ENCODE peak calls at places on chromosomes 5 and 9, in nine cellular contexts. G, F, J, E, V, Z, K, P and R are unnamed samples.

GRCh38 chr5:40841068-40841805 is at the start of gene CARD6:
- DNase-seq in G (no peak), F (no peak), J (peak; percentile 31), E (no peak), V (peak; percentile 76), Z (no peak), K (peak; percentile 33), P (no peak), R (no peak)

GRCh38 chr5:88551724-88552345 is 283.2 kb upstream of the TMEM161B start:
- DNase-seq in G (no peak), F (no peak), J (no peak), E (no peak), V (no peak), Z (peak; percentile 56), K (no peak), P (no peak), R (no peak)

GRCh38 chr5:154850255-154851062 is at the start of gene FAXDC2:
- DNase-seq in G (no peak), F (peak; percentile 93), J (peak; percentile 88), E (peak; percentile 81), V (peak; percentile 79), Z (peak; percentile 87), K (peak; percentile 70), P (no peak), R (no peak)

GRCh38 chr5:54902817-54903473 is 82.4 kb downstream of the ESM1 start:
- DNase-seq in G (no peak), F (no peak), J (peak; percentile 41), E (no peak), V (peak; percentile 86), Z (no peak), K (no peak), P (peak; percentile 31), R (no peak)

GRCh38 chr5:23318166-23318565 is 189.2 kb upstream of the PRDM9 start:
- DNase-seq in G (no peak), F (no peak), J (no peak), E (no peak), V (no peak), Z (no peak), K (no peak), P (no peak), R (no peak)

GRCh38 chr9:133237271-133237731 is 28.3 kb upstream of the OBP2B start:
- DNase-seq in G (no peak), F (peak; percentile 52), J (no peak), E (no peak), V (peak; percentile 39), Z (peak; percentile 21), K (no peak), P (no peak), R (no peak)

GRCh38 chr9:134053401-134053871 is 14.4 kb downstream of the BRD3 start:
- DNase-seq in G (no peak), F (peak; percentile 60), J (no peak), E (no peak), V (no peak), Z (no peak), K (no peak), P (no peak), R (no peak)

GRCh38 chr5:149652697-149653096 is 71.4 kb downstream of the ARHGEF37 start:
- DNase-seq in G (no peak), F (no peak), J (no peak), E (no peak), V (no peak), Z (no peak), K (no peak), P (no peak), R (no peak)

GRCh38 chr5:77867194-77867691 is 91.1 kb upstream of the TBCA start:
- DNase-seq in G (no peak), F (no peak), J (peak; percentile 32), E (no peak), V (peak; percentile 15), Z (no peak), K (no peak), P (peak; percentile 9), R (no peak)

DNA sequence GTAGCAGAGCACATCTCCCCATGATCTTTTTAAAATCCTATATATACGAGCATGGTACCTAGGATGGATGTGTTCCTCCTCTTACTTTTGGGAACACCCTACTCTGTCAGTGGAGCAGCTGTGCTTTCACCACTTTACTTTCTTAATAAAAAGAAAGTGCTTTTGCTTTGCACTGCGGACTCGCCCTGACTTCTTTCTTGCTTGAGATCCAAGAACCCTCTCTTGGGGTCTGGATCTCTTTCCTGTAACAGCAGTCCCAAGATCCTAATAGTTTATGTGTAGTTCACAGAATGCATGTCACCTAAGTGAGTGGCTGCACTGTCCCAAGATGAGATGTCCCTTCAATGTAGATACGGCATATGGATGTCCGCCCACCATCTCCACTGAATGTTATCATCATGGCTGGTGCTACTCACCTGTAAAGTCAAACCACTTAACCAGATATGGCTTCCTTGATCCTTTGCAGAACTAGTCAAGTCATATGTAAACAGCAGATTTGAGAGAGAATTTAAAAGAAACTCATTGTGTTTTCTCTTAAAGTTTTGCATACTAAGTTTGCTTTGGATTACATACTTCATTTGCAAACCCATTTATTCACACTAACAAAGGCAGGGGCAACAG is 1.9 kb downstream of the FGF1 start:
- DNase-seq in G (no peak), F (no peak), J (no peak), E (no peak), V (no peak), Z (no peak), K (no peak), P (no peak), R (no peak)
- H3K4me3 ChIP-seq in G (no peak overlapping the region), F (no peak overlapping the region), J (no peak overlapping the region), E (no peak overlapping the region), V (no peak overlapping the region), Z (peak overlapping the region; percentile 33), K (no peak overlapping the region), P (no peak overlapping the region), R (no peak overlapping the region)

DNA sequence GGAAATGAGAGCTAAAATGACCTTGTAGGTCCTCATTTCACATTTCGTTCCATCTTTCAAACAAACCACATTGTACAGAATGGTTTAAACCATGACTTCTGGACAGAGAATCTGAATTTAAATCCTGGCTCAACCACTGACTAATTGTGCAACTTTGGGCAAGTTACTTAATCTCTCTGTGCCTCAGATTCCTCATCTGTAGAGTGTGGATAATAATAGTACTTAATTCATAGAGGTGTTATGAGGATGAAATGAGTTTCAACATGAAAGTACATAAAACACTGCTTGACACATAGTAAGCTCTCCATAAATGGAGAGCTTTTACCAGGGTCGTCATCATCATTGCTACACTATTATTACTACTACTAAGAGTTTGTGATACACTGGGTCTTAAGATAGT is 46.3 kb upstream of the FOXE1 start:
- DNase-seq in G (no peak), F (no peak), J (no peak), E (no peak), V (no peak), Z (no peak), K (no peak), P (no peak), R (no peak)
- H3K27ac ChIP-seq in G (no peak overlapping the region), F (no peak overlapping the region), J (no peak overlapping the region), E (no peak overlapping the region), V (no peak overlapping the region), Z (no peak overlapping the region), K (no peak overlapping the region), P (no peak overlapping the region), R (no peak overlapping the region)

GRCh38 chr5:132823481-132824050 is 6.9 kb downstream of the SHROOM1 start:
- DNase-seq in G (no peak), F (no peak), J (no peak), E (no peak), V (no peak), Z (no peak), K (no peak), P (no peak), R (no peak)

GRCh38 chr5:132821350-132821749 is 8.2 kb downstream of the SOWAHA start:
- DNase-seq in G (no peak), F (no peak), J (no peak), E (no peak), V (no peak), Z (no peak), K (no peak), P (no peak), R (no peak)

GRCh38 chr5:132821791-132822190 is 8.7 kb downstream of the SHROOM1 start:
- DNase-seq in G (no peak), F (no peak), J (peak; percentile 87), E (no peak), V (peak; percentile 78), Z (no peak), K (no peak), P (no peak), R (no peak)

GRCh38 chr5:132824426-132824825 is 6.0 kb downstream of the SHROOM1 start:
- DNase-seq in G (no peak), F (no peak), J (no peak), E (no peak), V (no peak), Z (no peak), K (no peak), P (no peak), R (no peak)

GRCh38 chr5:132822650-132823480 is 7.6 kb downstream of the SHROOM1 start:
- DNase-seq in G (no peak), F (no peak), J (no peak), E (no peak), V (peak; percentile 44), Z (no peak), K (no peak), P (no peak), R (no peak)
- H3K4me3 ChIP-seq in G (no peak overlapping the region), F (no peak overlapping the region), J (no peak overlapping the region), E (no peak overlapping the region), V (peak overlapping the region; percentile 40), Z (peak overlapping the region; percentile 9), K (no peak overlapping the region), P (no peak overlapping the region), R (no peak overlapping the region)

DNA sequence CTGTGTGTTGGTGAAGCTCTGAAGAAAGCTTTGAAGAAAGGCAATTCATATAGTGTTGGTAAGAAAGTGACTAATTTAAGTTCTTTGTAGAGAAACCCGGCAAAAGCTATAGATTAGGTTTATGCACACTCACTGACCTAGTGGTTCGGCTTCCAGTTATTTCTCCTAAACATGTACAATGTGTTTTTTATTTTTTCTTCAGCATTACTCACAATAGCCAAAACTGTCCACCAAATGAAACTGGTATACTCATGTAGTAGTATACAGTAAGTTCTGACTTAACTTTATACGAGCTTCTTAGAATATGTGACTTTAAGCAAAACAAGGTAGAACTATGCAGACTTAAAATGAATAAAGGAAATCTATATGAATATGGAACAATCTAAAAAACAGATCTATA is 44.8 kb downstream of the PJA2 start:
- DNase-seq in G (no peak), F (no peak), J (no peak), E (no peak), V (no peak), Z (no peak), K (no peak), P (no peak), R (no peak)
- H3K27ac ChIP-seq in G (no peak overlapping the region), F (no peak overlapping the region), J (no peak overlapping the region), E (no peak overlapping the region), V (no peak overlapping the region), Z (no peak overlapping the region), K (no peak overlapping the region), P (no peak overlapping the region), R (no peak overlapping the region)

DNA sequence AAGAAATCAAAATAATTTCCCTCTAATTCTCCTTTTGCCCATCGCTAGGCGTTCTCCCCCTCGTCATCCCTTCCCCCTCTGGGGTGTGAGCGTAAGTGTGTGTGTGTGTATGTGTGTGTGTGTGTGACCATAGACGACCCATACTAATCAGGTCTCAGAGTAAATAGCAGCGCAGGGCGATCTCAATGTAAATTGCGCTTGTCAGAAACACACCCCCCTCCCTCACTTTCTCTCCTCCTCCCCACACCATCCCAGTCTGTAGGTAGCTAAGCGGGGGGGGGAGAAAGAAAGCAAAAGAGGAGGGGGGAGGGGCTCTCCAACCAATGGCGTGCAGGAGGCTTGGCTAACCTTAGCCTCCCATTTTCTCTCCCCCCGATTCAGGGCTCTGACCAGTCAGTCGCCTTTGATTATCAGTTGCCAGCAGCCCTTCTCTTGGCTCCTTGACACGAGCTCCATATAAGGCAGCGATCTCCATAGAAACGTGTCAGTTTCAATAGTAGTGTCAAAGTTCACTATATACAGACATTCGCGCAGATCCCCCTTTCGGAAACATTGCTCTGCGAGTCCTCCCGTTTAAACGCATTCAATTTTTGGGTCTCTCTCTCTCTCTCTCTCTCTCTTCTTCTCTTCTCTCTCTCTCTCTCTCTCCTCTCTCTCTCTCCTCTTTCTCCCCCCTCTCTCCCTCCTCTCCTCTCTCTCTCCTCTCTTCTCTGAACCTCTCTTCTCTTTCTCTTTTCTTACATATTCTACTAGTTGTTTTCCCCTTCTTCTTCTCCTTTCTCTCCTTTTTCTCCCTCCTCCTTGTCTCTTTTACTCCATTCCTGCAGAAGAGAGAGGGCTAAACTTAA is at the start of gene NR2F1:
- DNase-seq in G (no peak), F (peak; percentile 94), J (peak; percentile 99), E (no peak), V (peak; percentile 100), Z (no peak), K (peak; percentile 63), P (no peak), R (peak; percentile 85)
- H3K4me3 ChIP-seq in G (no peak within 1 kb of the TSS), F (peak within 1 kb of the TSS; percentile 39), J (peak within 1 kb of the TSS; percentile 99), E (peak within 1 kb of the TSS; percentile 56), V (peak within 1 kb of the TSS; percentile 72), Z (peak within 1 kb of the TSS; percentile 68), K (peak within 1 kb of the TSS; percentile 69), P (no peak within 1 kb of the TSS), R (peak within 1 kb of the TSS; percentile 71)